ENCODE peak calls at places on chromosomes 4 and X, in seven cellular contexts. D is T follicular helper cell, S is brain microvascular endothelial cell, A is foreskin keratinocyte, K is NCI-H446 treated with DMSO at 0.1 percent for 48 hours, C is right lobe of liver, G is fibroblast of the aortic adventitia. H is an unnamed sample.

GRCh38 chr4:160546201-160546600 is 1443.3 kb downstream of the RAPGEF2 start:
- DNase-seq in D (no peak), G (no peak), K (no peak), S (no peak), C (no peak), A (peak), H (no peak)

GRCh38 chrX:139892512-139892911 is 40.3 kb downstream of the ATP11C start:
- DNase-seq in D (no peak), S (no peak), K (no peak), C (no peak), G (no peak), A (no peak), H (no peak)

GRCh38 chr4:152243890-152244595 is 291.8 kb downstream of the FBXW7 start:
- DNase-seq in A (no peak), C (no peak), G (peak), S (peak), K (no peak), D (no peak), H (no peak)

GRCh38 chrX:123648028-123648810 is 84.6 kb downstream of the THOC2 start:
- DNase-seq in A (no peak), D (peak), K (no peak), C (no peak), G (peak), S (peak), H (no peak)

GRCh38 chr4:128570380-128570779 is 239.1 kb upstream of the JADE1 start:
- DNase-seq in G (peak), S (peak), A (peak), K (no peak), D (no peak), C (no peak), H (no peak)

GRCh38 chrX:53237056-53237455 is 12.0 kb upstream of the KDM5C start:
- DNase-seq in D (no peak), G (no peak), K (no peak), S (no peak), C (no peak), A (no peak), H (no peak)

GRCh38 chrX:153438522-153438921 is 7.3 kb downstream of the TREX2 start:
- DNase-seq in A (no peak), D (no peak), K (no peak), C (no peak), S (no peak), G (peak), H (no peak)

GRCh38 chr4:38665846-38666490 is 2.0 kb downstream of the KLF3 start:
- DNase-seq in K (no peak), D (no peak), G (peak), S (no peak), C (no peak), A (no peak), H (no peak)

GRCh38 chr4:156575430-156576073 is 396.0 kb downstream of the PDGFC start:
- DNase-seq in G (no peak), A (no peak), K (peak), C (no peak), D (no peak), S (no peak), H (no peak)

GRCh38 chrX:10041383-10041782 is 74.2 kb downstream of the CLDN34 start:
- DNase-seq in A (no peak), K (no peak), S (no peak), G (peak), D (no peak), C (no peak), H (no peak)

GRCh38 chr4:130257271-130257670 is 1161.3 kb downstream of the C4orf33 start:
- DNase-seq in C (no peak), G (peak), D (no peak), S (peak), K (no peak), A (peak), H (no peak)

GRCh38 chr4:25767877-25768475 is 94.8 kb downstream of the SEL1L3 start:
- DNase-seq in G (peak), K (no peak), C (peak), S (peak), A (no peak), D (no peak), H (no peak)

GRCh38 chrX:47475476-47475875 is 7.5 kb downstream of the ZNF41 start:
- DNase-seq in D (no peak), A (no peak), S (no peak), G (no peak), K (no peak), C (no peak), H (no peak)

GRCh38 chr4:76197001-76197743 is 16.5 kb downstream of the SCARB2 start:
- DNase-seq in C (no peak), G (peak), A (no peak), D (no peak), S (peak), K (no peak), H (no peak)

GRCh38 chrX:117407449-117408170 is 709.0 kb downstream of the KLHL13 start:
- DNase-seq in K (no peak), G (no peak), S (no peak), A (no peak), C (no peak), D (no peak), H (no peak)

GRCh38 chrX:10350991-10351390 is 194.2 kb downstream of the CLCN4 start:
- DNase-seq in D (no peak), K (no peak), C (no peak), G (peak), A (peak), S (peak), H (no peak)

GRCh38 chr4:70706516-70706915 is 15.2 kb upstream of the RUFY3 start:
- DNase-seq in C (no peak), G (no peak), S (no peak), K (no peak), A (no peak), D (no peak), H (no peak)

GRCh38 chr4:83240379-83240875 is 44.2 kb downstream of the COQ2 start:
- DNase-seq in S (no peak), A (no peak), C (no peak), G (no peak), D (no peak), K (no peak), H (no peak)

GRCh38 chr4:23828779-23829178 is 61.1 kb downstream of the PPARGC1A start:
- DNase-seq in S (no peak), K (no peak), G (no peak), D (no peak), C (no peak), A (no peak), H (no peak)

GRCh38 chr4:28449080-28449479 is 1588.4 kb downstream of the STIM2 start:
- DNase-seq in K (no peak), G (no peak), D (no peak), S (no peak), C (no peak), A (no peak), H (no peak)

GRCh38 chr4:147207941-147208340 is 262.3 kb upstream of the TTC29 start:
- DNase-seq in K (no peak), S (no peak), C (no peak), G (peak), D (no peak), A (no peak), H (no peak)

GRCh38 chrX:154738013-154738738 is 12.7 kb downstream of the GAB3 start:
- DNase-seq in C (no peak), K (no peak), A (no peak), S (peak), G (peak), D (no peak), H (no peak)

GRCh38 chrX:85963736-85964135 is 83.6 kb downstream of the CHM start:
- DNase-seq in G (peak), A (no peak), D (no peak), S (peak), K (no peak), C (no peak), H (no peak)

GRCh38 chr4:1579834-1580686 is 104.1 kb downstream of the FAM53A start:
- DNase-seq in S (peak), K (no peak), G (peak), A (peak), D (peak), C (peak), H (no peak)

GRCh38 chr4:48944252-48944651 is 37.7 kb upstream of the OCIAD2 start:
- DNase-seq in S (no peak), K (no peak), A (peak), G (no peak), C (no peak), D (no peak), H (no peak)

GRCh38 chr4:161336016-161336415 is 827.8 kb downstream of the FSTL5 start:
- DNase-seq in G (no peak), A (no peak), K (no peak), S (no peak), C (no peak), D (no peak), H (no peak)

H was measured in effector memory CD4-positive, alpha-beta T cell.